ENCODE peak calls at places on chromosomes 12 and 14, in ten cellular contexts. F is NCI-H1417; N is T-helper 2 cell; P is amniotic stem cell; D is fibroblast of lung; L is A172; J is GM20000; I is stimulated activated CD4-positive, alpha-beta T cell treated with anti-CD3 and anti-CD28 coated beads, Interleukin-12 subunit alpha, Interleukin-12 subunit beta, amount 100 ng/mL, for 4 hours; R is head of caudate nucleus; G is SIG-M5. U is an unnamed sample.

GRCh38 chr12:50660425-50660822 is 103.5 kb upstream of the ATF1 start:
- DNase-seq in F (peak; percentile 50), N (no peak), P (no peak), D (no peak), L (no peak), J (no peak), I (no peak), R (no peak), G (no peak), U (no peak)

GRCh38 chr12:59472273-59472672 is 123.6 kb upstream of the SLC16A7 start:
- DNase-seq in F (no peak), N (no peak), P (no peak), D (no peak), L (no peak), J (no peak), I (no peak), R (no peak), G (no peak), U (no peak)

GRCh38 chr14:61505815-61506809 is 184.7 kb downstream of the PRKCH start:
- DNase-seq in F (no peak), N (no peak), P (no peak), D (peak; percentile 97), L (peak; percentile 36), J (no peak), I (no peak), R (no peak), G (no peak), U (no peak)

GRCh38 chr14:32507029-32507984 is 178.2 kb downstream of the AKAP6 start:
- DNase-seq in F (peak; percentile 88), N (no peak), P (peak; percentile 85), D (peak; percentile 88), L (peak; percentile 35), J (no peak), I (no peak), R (no peak), G (no peak), U (no peak)

GRCh38 chr12:89173096-89173495 is 179.2 kb downstream of the DUSP6 start:
- DNase-seq in F (no peak), N (no peak), P (no peak), D (no peak), L (no peak), J (no peak), I (no peak), R (no peak), G (no peak), U (no peak)

GRCh38 chr12:66149702-66150398 is 19.3 kb upstream of the LLPH start:
- DNase-seq in F (no peak), N (no peak), P (no peak), D (no peak), L (no peak), J (no peak), I (no peak), R (no peak), G (peak; percentile 67), U (no peak)

GRCh38 chr12:132397934-132398385 is 68.6 kb upstream of the GALNT9 start:
- DNase-seq in F (no peak), N (no peak), P (no peak), D (no peak), L (no peak), J (no peak), I (no peak), R (no peak), G (no peak), U (no peak)

GRCh38 chr14:36660736-36661505 is 739 bp upstream of the PAX9 start:
- DNase-seq in F (peak; percentile 98), N (no peak), P (no peak), D (no peak), L (no peak), J (no peak), I (no peak), R (no peak), G (no peak), U (no peak)

GRCh38 chr12:94140556-94140955 is 7.8 kb upstream of the PLXNC1 start:
- DNase-seq in F (peak; percentile 52), N (no peak), P (no peak), D (no peak), L (no peak), J (peak; percentile 54), I (peak; percentile 59), R (no peak), G (no peak), U (peak; percentile 56)

GRCh38 chr12:114220311-114220710 is 185.6 kb downstream of the TBX5 start:
- DNase-seq in F (no peak), N (no peak), P (no peak), D (no peak), L (no peak), J (no peak), I (no peak), R (no peak), G (no peak), U (no peak)

GRCh38 chr12:64691227-64691792 is 67.9 kb downstream of the GNS start:
- DNase-seq in F (peak; percentile 72), N (no peak), P (no peak), D (no peak), L (no peak), J (no peak), I (no peak), R (no peak), G (no peak), U (no peak)

GRCh38 chr12:2212971-2213869 is 160.4 kb downstream of the CACNA1C start:
- DNase-seq in F (peak; percentile 89), N (no peak), P (no peak), D (peak; percentile 50), L (no peak), J (no peak), I (no peak), R (peak; percentile 58), G (no peak), U (no peak)

GRCh38 chr12:101567918-101568317 is 26.9 kb upstream of the MYBPC1 start:
- DNase-seq in F (peak; percentile 69), N (no peak), P (no peak), D (no peak), L (no peak), J (no peak), I (no peak), R (no peak), G (no peak), U (no peak)

GRCh38 chr12:106425061-106425706 is 67.6 kb downstream of the POLR3B start:
- DNase-seq in F (no peak), N (no peak), P (no peak), D (no peak), L (peak; percentile 28), J (no peak), I (no peak), R (no peak), G (no peak), U (no peak)

GRCh38 chr12:92539966-92540791 is 162.6 kb upstream of the PLEKHG7 start:
- DNase-seq in F (no peak), N (no peak), P (no peak), D (no peak), L (no peak), J (no peak), I (no peak), R (peak; percentile 34), G (no peak), U (no peak)

U was measured in activated CD4-positive, CD25-positive, alpha-beta regulatory T cell treated with anti-CD3 and anti-CD28 coated beads, Interleukin-2, amount 50 U/mL, for 72 hours.